ENCODE peak calls at places on chromosomes 16 and 17, in seven cellular contexts. One of them, this sample, is unnamed.

GRCh38 chr16:86088816-86089215 is 189.9 kb downstream of the IRF8 start:
- DNase-seq in brain microvascular endothelial cell: no peak
- DNase-seq in cerebellum: no peak
- DNase-seq in EH: no peak
- DNase-seq in non-pigmented ciliary epithelial cell: no peak
- DNase-seq in C1 segment of cervical spinal cord: no peak
- DNase-seq in stimulated activated CD4-positive, alpha-beta T cell treated with anti-CD3 and anti-CD28 coated beads, Interleukin-1b, Interleukin-23, amount 100 ng/mL, for 24 hours: no peak
- DNase-seq in this sample: no peak

GRCh38 chr17:67549787-67550186 is 167.9 kb upstream of the NOL11 start:
- DNase-seq in brain microvascular endothelial cell: no peak
- DNase-seq in cerebellum: no peak
- DNase-seq in EH: no peak
- DNase-seq in non-pigmented ciliary epithelial cell: no peak
- DNase-seq in C1 segment of cervical spinal cord: no peak
- DNase-seq in stimulated activated CD4-positive, alpha-beta T cell treated with anti-CD3 and anti-CD28 coated beads, Interleukin-1b, Interleukin-23, amount 100 ng/mL, for 24 hours: no peak
- DNase-seq in this sample: no peak

GRCh38 chr16:10514369-10515055 is 65.9 kb downstream of the EMP2 start:
- DNase-seq in brain microvascular endothelial cell: peak; percentile 60
- DNase-seq in cerebellum: peak; percentile 35
- DNase-seq in EH: peak; percentile 70
- DNase-seq in non-pigmented ciliary epithelial cell: peak; percentile 28
- DNase-seq in C1 segment of cervical spinal cord: no peak
- DNase-seq in stimulated activated CD4-positive, alpha-beta T cell treated with anti-CD3 and anti-CD28 coated beads, Interleukin-1b, Interleukin-23, amount 100 ng/mL, for 24 hours: peak; percentile 10
- DNase-seq in this sample: peak; percentile 58

GRCh38 chr16:77868478-77868877 is 80.1 kb downstream of the VAT1L start:
- DNase-seq in brain microvascular endothelial cell: no peak
- DNase-seq in cerebellum: no peak
- DNase-seq in EH: no peak
- DNase-seq in non-pigmented ciliary epithelial cell: no peak
- DNase-seq in C1 segment of cervical spinal cord: no peak
- DNase-seq in stimulated activated CD4-positive, alpha-beta T cell treated with anti-CD3 and anti-CD28 coated beads, Interleukin-1b, Interleukin-23, amount 100 ng/mL, for 24 hours: no peak
- DNase-seq in this sample: no peak

GRCh38 chr17:42362245-42362961 is 25.8 kb downstream of the STAT3 start:
- DNase-seq in brain microvascular endothelial cell: no peak
- DNase-seq in cerebellum: peak; percentile 63
- DNase-seq in EH: peak; percentile 41
- DNase-seq in non-pigmented ciliary epithelial cell: no peak
- DNase-seq in C1 segment of cervical spinal cord: no peak
- DNase-seq in stimulated activated CD4-positive, alpha-beta T cell treated with anti-CD3 and anti-CD28 coated beads, Interleukin-1b, Interleukin-23, amount 100 ng/mL, for 24 hours: no peak
- DNase-seq in this sample: no peak

GRCh38 chr16:22734313-22734869 is 79.6 kb upstream of the HS3ST2 start:
- DNase-seq in brain microvascular endothelial cell: no peak
- DNase-seq in cerebellum: no peak
- DNase-seq in EH: no peak
- DNase-seq in non-pigmented ciliary epithelial cell: no peak
- DNase-seq in C1 segment of cervical spinal cord: no peak
- DNase-seq in stimulated activated CD4-positive, alpha-beta T cell treated with anti-CD3 and anti-CD28 coated beads, Interleukin-1b, Interleukin-23, amount 100 ng/mL, for 24 hours: no peak
- DNase-seq in this sample: no peak

GRCh38 chr17:81995463-81996231 is 18.2 kb downstream of the ASPSCR1 start:
- DNase-seq in brain microvascular endothelial cell: no peak
- DNase-seq in cerebellum: no peak
- DNase-seq in EH: no peak
- DNase-seq in non-pigmented ciliary epithelial cell: no peak
- DNase-seq in C1 segment of cervical spinal cord: no peak
- DNase-seq in stimulated activated CD4-positive, alpha-beta T cell treated with anti-CD3 and anti-CD28 coated beads, Interleukin-1b, Interleukin-23, amount 100 ng/mL, for 24 hours: no peak
- DNase-seq in this sample: no peak

GRCh38 chr17:15446036-15446435 is 21.4 kb downstream of the CDRT4 start:
- DNase-seq in brain microvascular endothelial cell: no peak
- DNase-seq in cerebellum: no peak
- DNase-seq in EH: no peak
- DNase-seq in non-pigmented ciliary epithelial cell: no peak
- DNase-seq in C1 segment of cervical spinal cord: no peak
- DNase-seq in stimulated activated CD4-positive, alpha-beta T cell treated with anti-CD3 and anti-CD28 coated beads, Interleukin-1b, Interleukin-23, amount 100 ng/mL, for 24 hours: no peak
- DNase-seq in this sample: no peak

GRCh38 chr17:38719943-38720641 is 10.0 kb upstream of the CISD3 start:
- DNase-seq in brain microvascular endothelial cell: no peak
- DNase-seq in cerebellum: no peak
- DNase-seq in EH: no peak
- DNase-seq in non-pigmented ciliary epithelial cell: no peak
- DNase-seq in C1 segment of cervical spinal cord: no peak
- DNase-seq in stimulated activated CD4-positive, alpha-beta T cell treated with anti-CD3 and anti-CD28 coated beads, Interleukin-1b, Interleukin-23, amount 100 ng/mL, for 24 hours: no peak
- DNase-seq in this sample: no peak

GRCh38 chr16:50475170-50475569 is 73.0 kb upstream of the NKD1 start:
- DNase-seq in brain microvascular endothelial cell: no peak
- DNase-seq in cerebellum: no peak
- DNase-seq in EH: no peak
- DNase-seq in non-pigmented ciliary epithelial cell: no peak
- DNase-seq in C1 segment of cervical spinal cord: no peak
- DNase-seq in stimulated activated CD4-positive, alpha-beta T cell treated with anti-CD3 and anti-CD28 coated beads, Interleukin-1b, Interleukin-23, amount 100 ng/mL, for 24 hours: no peak
- DNase-seq in this sample: no peak

GRCh38 chr16:79598341-79599181 is 2.0 kb downstream of the MAF start:
- DNase-seq in brain microvascular endothelial cell: peak; percentile 45
- DNase-seq in cerebellum: peak; percentile 58
- DNase-seq in EH: no peak
- DNase-seq in non-pigmented ciliary epithelial cell: no peak
- DNase-seq in C1 segment of cervical spinal cord: peak; percentile 54
- DNase-seq in stimulated activated CD4-positive, alpha-beta T cell treated with anti-CD3 and anti-CD28 coated beads, Interleukin-1b, Interleukin-23, amount 100 ng/mL, for 24 hours: no peak
- DNase-seq in this sample: peak; percentile 82

GRCh38 chr16:528111-529011 is 849 bp downstream of the CAPN15 start:
- DNase-seq in brain microvascular endothelial cell: no peak
- DNase-seq in cerebellum: no peak
- DNase-seq in EH: peak; percentile 79
- DNase-seq in non-pigmented ciliary epithelial cell: no peak
- DNase-seq in C1 segment of cervical spinal cord: no peak
- DNase-seq in stimulated activated CD4-positive, alpha-beta T cell treated with anti-CD3 and anti-CD28 coated beads, Interleukin-1b, Interleukin-23, amount 100 ng/mL, for 24 hours: no peak
- DNase-seq in this sample: peak; percentile 39

GRCh38 chr17:14471052-14471451 is 170.2 kb downstream of the HS3ST3B1 start:
- DNase-seq in brain microvascular endothelial cell: peak; percentile 81
- DNase-seq in cerebellum: no peak
- DNase-seq in EH: peak; percentile 93
- DNase-seq in non-pigmented ciliary epithelial cell: peak; percentile 70
- DNase-seq in C1 segment of cervical spinal cord: no peak
- DNase-seq in stimulated activated CD4-positive, alpha-beta T cell treated with anti-CD3 and anti-CD28 coated beads, Interleukin-1b, Interleukin-23, amount 100 ng/mL, for 24 hours: no peak
- DNase-seq in this sample: no peak

GRCh38 chr16:85602831-85603755 is 10.0 kb upstream of the GSE1 start:
- DNase-seq in brain microvascular endothelial cell: no peak
- DNase-seq in cerebellum: no peak
- DNase-seq in EH: no peak
- DNase-seq in non-pigmented ciliary epithelial cell: no peak
- DNase-seq in C1 segment of cervical spinal cord: no peak
- DNase-seq in stimulated activated CD4-positive, alpha-beta T cell treated with anti-CD3 and anti-CD28 coated beads, Interleukin-1b, Interleukin-23, amount 100 ng/mL, for 24 hours: no peak
- DNase-seq in this sample: no peak

GRCh38 chr17:42514279-42514678 is 21.8 kb upstream of the NAGLU start:
- DNase-seq in brain microvascular endothelial cell: no peak
- DNase-seq in cerebellum: no peak
- DNase-seq in EH: no peak
- DNase-seq in non-pigmented ciliary epithelial cell: no peak
- DNase-seq in C1 segment of cervical spinal cord: no peak
- DNase-seq in stimulated activated CD4-positive, alpha-beta T cell treated with anti-CD3 and anti-CD28 coated beads, Interleukin-1b, Interleukin-23, amount 100 ng/mL, for 24 hours: no peak
- DNase-seq in this sample: no peak

GRCh38 chr17:21089933-21090888 is 36.6 kb upstream of the DHRS7B start:
- DNase-seq in brain microvascular endothelial cell: no peak
- DNase-seq in cerebellum: no peak
- DNase-seq in EH: no peak
- DNase-seq in non-pigmented ciliary epithelial cell: no peak
- DNase-seq in C1 segment of cervical spinal cord: no peak
- DNase-seq in stimulated activated CD4-positive, alpha-beta T cell treated with anti-CD3 and anti-CD28 coated beads, Interleukin-1b, Interleukin-23, amount 100 ng/mL, for 24 hours: no peak
- DNase-seq in this sample: no peak

GRCh38 chr16:55294947-55295346 is 29.1 kb upstream of the IRX6 start:
- DNase-seq in brain microvascular endothelial cell: no peak
- DNase-seq in cerebellum: no peak
- DNase-seq in EH: no peak
- DNase-seq in non-pigmented ciliary epithelial cell: no peak
- DNase-seq in C1 segment of cervical spinal cord: no peak
- DNase-seq in stimulated activated CD4-positive, alpha-beta T cell treated with anti-CD3 and anti-CD28 coated beads, Interleukin-1b, Interleukin-23, amount 100 ng/mL, for 24 hours: no peak
- DNase-seq in this sample: no peak